ENCODE peak calls at places on chromosome 1, in eight cellular contexts. L is hepatocyte, V is posterior vena cava, Q is NCI-H345, Z is renal cortical epithelial cell, I is WTC11, E is H4, W is amygdala. M is an unnamed sample.

GRCh38 chr1:68016364-68016763 is 34.1 kb downstream of the DIRAS3 start:
- DNase-seq in V (no peak), I (no peak), W (no peak), L (no peak), Z (peak), E (peak), Q (no peak), M (no peak)

GRCh38 chr1:8371372-8371991 is 53.6 kb downstream of the SLC45A1 start:
- DNase-seq in V (peak), Q (no peak), L (no peak), E (no peak), I (no peak), Z (no peak), W (no peak), M (no peak)

GRCh38 chr1:156496211-156496761 is 4.3 kb downstream of the MEF2D start:
- DNase-seq in Z (no peak), V (peak), L (no peak), E (no peak), I (no peak), W (peak), Q (no peak), M (no peak)

GRCh38 chr1:80509965-80510522 is 1290.7 kb upstream of the ADGRL2 start:
- DNase-seq in E (no peak), I (peak), Q (no peak), Z (peak), L (no peak), W (no peak), V (no peak), M (no peak)

GRCh38 chr1:193322218-193322617 is 135.8 kb upstream of the B3GALT2 start:
- DNase-seq in I (no peak), Z (peak), L (no peak), E (peak), W (no peak), V (no peak), Q (no peak), M (no peak)

GRCh38 chr1:180310095-180310494 is 80.0 kb downstream of the LHX4 start:
- DNase-seq in V (no peak), L (no peak), W (no peak), Z (peak), Q (no peak), I (no peak), E (peak), M (peak)

GRCh38 chr1:234780531-234781162 is 170.7 kb upstream of the IRF2BP2 start:
- DNase-seq in Q (no peak), W (no peak), E (peak), V (peak), I (peak), L (peak), Z (no peak), M (no peak)

GRCh38 chr1:50661626-50662025 is 238.4 kb upstream of the DMRTA2 start:
- DNase-seq in Z (peak), W (no peak), I (no peak), Q (no peak), L (no peak), V (no peak), E (no peak), M (no peak)

GRCh38 chr1:229844675-229845074 is 218.6 kb downstream of the URB2 start:
- DNase-seq in I (no peak), L (peak), W (no peak), Z (no peak), E (no peak), Q (peak), V (no peak), M (peak)

GRCh38 chr1:156063997-156064285 is 3.0 kb downstream of the RAB25 start:
- DNase-seq in I (no peak), W (no peak), L (peak), Q (no peak), Z (no peak), V (no peak), E (peak), M (no peak)

GRCh38 chr1:110515896-110516295 is 3.1 kb downstream of the KCNA10 start:
- DNase-seq in L (no peak), V (peak), W (no peak), Q (no peak), Z (no peak), E (no peak), I (no peak), M (no peak)

GRCh38 chr1:99606306-99606705 is 39.6 kb upstream of the PALMD start:
- DNase-seq in Q (no peak), V (no peak), W (no peak), E (no peak), I (no peak), Z (no peak), L (no peak), M (no peak)

GRCh38 chr1:33821291-33821690 is 42.6 kb upstream of the HMGB4 start:
- DNase-seq in Q (no peak), V (no peak), E (no peak), W (no peak), I (no peak), L (no peak), Z (no peak), M (no peak)

GRCh38 chr1:83882906-83883305 is 116.0 kb downstream of the TTLL7 start:
- DNase-seq in W (no peak), I (peak), Z (peak), L (peak), Q (peak), V (no peak), E (peak), M (peak)

GRCh38 chr1:202553560-202554038 is 156.7 kb downstream of the SYT2 start:
- DNase-seq in E (no peak), Q (no peak), Z (no peak), I (no peak), V (no peak), W (no peak), L (peak), M (peak)

GRCh38 chr1:92408825-92409224 is 77.9 kb downstream of the GFI1 start:
- DNase-seq in L (no peak), W (no peak), E (peak), I (no peak), Q (no peak), Z (peak), V (no peak), M (no peak)

GRCh38 chr1:27773732-27774445 is 870 bp downstream of the STX12 start:
- DNase-seq in W (no peak), Z (peak), I (no peak), V (no peak), Q (no peak), L (no peak), E (no peak), M (no peak)

GRCh38 chr1:172273668-172274396 is 146.7 kb upstream of the C1orf105 start:
- DNase-seq in Z (no peak), Q (no peak), V (no peak), I (no peak), L (no peak), E (no peak), W (no peak), M (no peak)

GRCh38 chr1:110173466-110174117 is 23.3 kb downstream of the SLC6A17 start:
- DNase-seq in Q (no peak), Z (no peak), W (no peak), E (no peak), V (no peak), L (no peak), I (no peak), M (no peak)